ENCODE peak calls at places on chromosome 18, in five cellular contexts. One of them, this sample, is unnamed.

GRCh38 chr18:48801728-48802542 is 148.8 kb downstream of the SMAD7 start:
- DNase-seq in tibial nerve: no peak
- DNase-seq in neuronal stem cell: no peak
- DNase-seq in heart left ventricle: peak; percentile 13
- DNase-seq in ovary: peak; percentile 24
- DNase-seq in this sample: peak; percentile 62

GRCh38 chr18:11224166-11224565 is 74.8 kb upstream of the PIEZO2 start:
- DNase-seq in tibial nerve: no peak
- DNase-seq in heart left ventricle: no peak
- DNase-seq in ovary: no peak
- DNase-seq in neuronal stem cell: no peak
- DNase-seq in this sample: no peak

GRCh38 chr18:36419913-36420531 is 122.5 kb downstream of the FHOD3 start:
- DNase-seq in neuronal stem cell: no peak
- DNase-seq in heart left ventricle: no peak
- DNase-seq in ovary: no peak
- DNase-seq in tibial nerve: no peak
- DNase-seq in this sample: no peak

GRCh38 chr18:40866013-40866644 is 1088.9 kb upstream of the PIK3C3 start:
- DNase-seq in ovary: no peak
- DNase-seq in heart left ventricle: no peak
- DNase-seq in tibial nerve: no peak
- DNase-seq in neuronal stem cell: no peak
- DNase-seq in this sample: no peak

GRCh38 chr18:62768172-62768943 is 53.0 kb downstream of the PHLPP1 start:
- DNase-seq in neuronal stem cell: no peak
- DNase-seq in tibial nerve: no peak
- DNase-seq in ovary: no peak
- DNase-seq in heart left ventricle: no peak
- DNase-seq in this sample: no peak

GRCh38 chr18:33735428-33735827 is 157.4 kb downstream of the ASXL3 start:
- DNase-seq in neuronal stem cell: no peak
- DNase-seq in heart left ventricle: no peak
- DNase-seq in tibial nerve: no peak
- DNase-seq in ovary: no peak
- DNase-seq in this sample: no peak

GRCh38 chr18:10953672-10954071 is 195.7 kb downstream of the PIEZO2 start:
- DNase-seq in neuronal stem cell: no peak
- DNase-seq in heart left ventricle: no peak
- DNase-seq in tibial nerve: no peak
- DNase-seq in ovary: no peak
- DNase-seq in this sample: no peak

GRCh38 chr18:51107082-51107481 is 77.1 kb downstream of the SMAD4 start:
- DNase-seq in heart left ventricle: no peak
- DNase-seq in tibial nerve: no peak
- DNase-seq in neuronal stem cell: no peak
- DNase-seq in ovary: no peak
- DNase-seq in this sample: no peak

GRCh38 chr18:24930974-24931373 is 421.0 kb downstream of the ZNF521 start:
- DNase-seq in neuronal stem cell: no peak
- DNase-seq in heart left ventricle: no peak
- DNase-seq in ovary: no peak
- DNase-seq in tibial nerve: no peak
- DNase-seq in this sample: no peak

GRCh38 chr18:48360376-48361021 is 48.7 kb downstream of the ZBTB7C start:
- DNase-seq in tibial nerve: no peak
- DNase-seq in heart left ventricle: no peak
- DNase-seq in neuronal stem cell: no peak
- DNase-seq in ovary: no peak
- DNase-seq in this sample: no peak

GRCh38 chr18:10142496-10143160 is 228.8 kb downstream of the VAPA start:
- DNase-seq in heart left ventricle: no peak
- DNase-seq in tibial nerve: no peak
- DNase-seq in ovary: no peak
- DNase-seq in neuronal stem cell: no peak
- DNase-seq in this sample: no peak

GRCh38 chr18:68916734-68917133 is 118.9 kb downstream of the CCDC102B start:
- DNase-seq in tibial nerve: no peak
- DNase-seq in heart left ventricle: no peak
- DNase-seq in ovary: no peak
- DNase-seq in neuronal stem cell: no peak
- DNase-seq in this sample: no peak

GRCh38 chr18:21741511-21742322 is 1.1 kb downstream of the MIB1 start:
- DNase-seq in neuronal stem cell: peak; percentile 21
- DNase-seq in heart left ventricle: peak; percentile 35
- DNase-seq in ovary: peak; percentile 69
- DNase-seq in tibial nerve: no peak
- DNase-seq in this sample: peak; percentile 27

GRCh38 chr18:23964282-23965238 is 50.0 kb upstream of the TTC39C start:
- DNase-seq in tibial nerve: no peak
- DNase-seq in neuronal stem cell: no peak
- DNase-seq in heart left ventricle: no peak
- DNase-seq in ovary: no peak
- DNase-seq in this sample: no peak

GRCh38 chr18:62739911-62740310 is 24.6 kb downstream of the PHLPP1 start:
- DNase-seq in heart left ventricle: no peak
- DNase-seq in ovary: no peak
- DNase-seq in tibial nerve: no peak
- DNase-seq in neuronal stem cell: no peak
- DNase-seq in this sample: no peak

GRCh38 chr18:41905786-41906527 is 49.1 kb upstream of the PIK3C3 start:
- DNase-seq in neuronal stem cell: no peak
- DNase-seq in tibial nerve: no peak
- DNase-seq in ovary: no peak
- DNase-seq in heart left ventricle: no peak
- DNase-seq in this sample: no peak

GRCh38 chr18:79397830-79398761 is 2.4 kb downstream of the NFATC1 start:
- DNase-seq in heart left ventricle: peak; percentile 33
- DNase-seq in tibial nerve: no peak
- DNase-seq in ovary: no peak
- DNase-seq in neuronal stem cell: no peak
- DNase-seq in this sample: no peak
- H3K4me1 ChIP-seq in heart left ventricle: peaks cover 20% of the 10 kb centered on the region
- H3K4me1 ChIP-seq in tibial nerve: peaks cover 3% of the 10 kb centered on the region
- H3K4me1 ChIP-seq in ovary: peaks cover 6% of the 10 kb centered on the region
- H3K4me1 ChIP-seq in neuronal stem cell: peaks cover 7% of the 10 kb centered on the region
- H3K4me1 ChIP-seq in this sample: peaks cover 32% of the 10 kb centered on the region

DNA sequence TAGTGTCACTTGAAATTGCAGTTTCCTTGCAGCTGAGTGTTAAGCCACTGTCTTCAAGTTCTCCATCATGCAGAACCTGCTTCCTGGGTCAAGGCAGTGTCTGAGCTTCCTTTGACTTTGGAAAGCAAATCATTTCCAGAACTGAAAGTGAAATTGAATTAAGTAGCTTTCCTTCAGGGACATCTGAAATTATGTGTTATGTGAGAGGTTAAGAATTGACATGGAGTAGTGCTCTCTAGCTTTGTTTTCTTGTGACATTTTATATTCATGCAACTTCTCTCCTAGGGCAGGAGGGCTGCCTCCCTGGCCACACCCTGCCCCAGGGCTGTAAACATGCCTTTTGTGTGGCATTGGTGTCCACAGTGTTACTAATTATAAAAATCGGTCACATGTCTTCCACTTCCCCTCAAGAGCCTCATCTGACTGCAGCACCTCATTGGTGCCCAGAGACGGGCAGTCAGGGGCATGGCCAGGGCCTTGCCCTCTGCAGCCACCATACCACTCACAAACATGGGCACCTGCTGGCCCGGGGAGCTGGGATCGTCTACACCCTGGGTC is 14.4 kb downstream of the RAB12 start:
- DNase-seq in tibial nerve: no peak
- DNase-seq in neuronal stem cell: no peak
- DNase-seq in heart left ventricle: peak; percentile 76
- DNase-seq in ovary: no peak
- DNase-seq in this sample: peak; percentile 37
- H3K4me1 ChIP-seq in tibial nerve: no peaks in the 10 kb centered on the region
- H3K4me1 ChIP-seq in neuronal stem cell: no peaks in the 10 kb centered on the region
- H3K4me1 ChIP-seq in heart left ventricle: peaks cover 18% of the 10 kb centered on the region
- H3K4me1 ChIP-seq in ovary: peaks cover 15% of the 10 kb centered on the region
- H3K4me1 ChIP-seq in this sample: peaks cover 12% of the 10 kb centered on the region

DNA sequence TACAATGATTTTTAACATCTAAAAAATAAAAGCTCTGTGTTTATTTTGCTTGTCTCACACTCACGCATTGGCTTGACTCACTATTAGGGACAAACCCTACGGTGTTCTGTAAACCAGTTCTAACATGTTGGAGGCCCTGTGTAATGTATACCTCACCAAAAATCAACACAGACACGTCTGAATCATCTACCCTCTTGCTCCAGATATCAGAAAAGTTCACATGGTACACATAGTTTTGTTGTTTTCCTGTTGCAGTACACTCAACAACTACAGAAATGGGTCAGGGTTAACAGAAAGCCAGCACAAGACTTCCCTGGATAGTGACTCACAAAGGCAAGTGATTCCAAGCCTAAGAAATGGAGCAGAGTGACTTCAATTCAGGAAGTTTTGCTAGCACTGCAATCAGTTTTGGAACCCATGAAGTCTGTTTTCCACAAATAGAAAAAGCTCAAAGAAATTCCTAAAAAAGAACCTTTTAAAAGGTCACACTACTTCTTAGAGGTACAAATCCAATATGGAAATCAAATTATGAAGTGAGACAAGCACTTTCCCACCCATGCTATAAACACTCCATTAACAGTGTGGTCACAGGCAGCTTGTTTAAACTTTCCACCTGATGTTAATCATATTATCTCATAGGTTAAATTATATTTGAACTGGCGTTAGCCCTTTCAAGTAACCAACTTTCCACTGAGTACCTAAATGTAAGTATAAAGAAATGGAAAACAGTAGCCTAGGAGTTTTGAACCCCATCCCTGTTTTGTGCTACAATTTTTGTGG is 87.5 kb downstream of the GAREM1 start:
- DNase-seq in ovary: no peak
- DNase-seq in tibial nerve: no peak
- DNase-seq in heart left ventricle: no peak
- DNase-seq in neuronal stem cell: no peak
- DNase-seq in this sample: no peak
- H3K4me1 ChIP-seq in ovary: peaks cover 12% of the 10 kb centered on the region
- H3K4me1 ChIP-seq in tibial nerve: no peaks in the 10 kb centered on the region
- H3K4me1 ChIP-seq in heart left ventricle: peaks cover 17% of the 10 kb centered on the region
- H3K4me1 ChIP-seq in neuronal stem cell: no peaks in the 10 kb centered on the region
- H3K4me1 ChIP-seq in this sample: no peaks in the 10 kb centered on the region

GRCh38 chr18:3216987-3217386 is 2.8 kb downstream of the MYOM1 start:
- DNase-seq in neuronal stem cell: no peak
- DNase-seq in ovary: no peak
- DNase-seq in tibial nerve: no peak
- DNase-seq in heart left ventricle: no peak
- DNase-seq in this sample: no peak
- H3K4me1 ChIP-seq in neuronal stem cell: no peaks in the 10 kb centered on the region
- H3K4me1 ChIP-seq in ovary: no peaks in the 10 kb centered on the region
- H3K4me1 ChIP-seq in tibial nerve: no peaks in the 10 kb centered on the region
- H3K4me1 ChIP-seq in heart left ventricle: no peaks in the 10 kb centered on the region
- H3K4me1 ChIP-seq in this sample: peaks cover 4% of the 10 kb centered on the region

GRCh38 chr18:2293109-2293839 is 278.0 kb downstream of the METTL4 start:
- DNase-seq in neuronal stem cell: no peak
- DNase-seq in tibial nerve: no peak
- DNase-seq in ovary: no peak
- DNase-seq in heart left ventricle: no peak
- DNase-seq in this sample: no peak
- H3K4me1 ChIP-seq in neuronal stem cell: no peaks in the 10 kb centered on the region
- H3K4me1 ChIP-seq in tibial nerve: no peaks in the 10 kb centered on the region
- H3K4me1 ChIP-seq in ovary: no peaks in the 10 kb centered on the region
- H3K4me1 ChIP-seq in heart left ventricle: no peaks in the 10 kb centered on the region
- H3K4me1 ChIP-seq in this sample: no peaks in the 10 kb centered on the region

GRCh38 chr18:74803117-74803516 is 205.4 kb downstream of the ZNF407 start:
- DNase-seq in ovary: no peak
- DNase-seq in tibial nerve: no peak
- DNase-seq in heart left ventricle: no peak
- DNase-seq in neuronal stem cell: no peak
- DNase-seq in this sample: no peak
- H3K4me1 ChIP-seq in ovary: no peaks in the 10 kb centered on the region
- H3K4me1 ChIP-seq in tibial nerve: no peaks in the 10 kb centered on the region
- H3K4me1 ChIP-seq in heart left ventricle: no peaks in the 10 kb centered on the region
- H3K4me1 ChIP-seq in neuronal stem cell: peaks cover 2% of the 10 kb centered on the region
- H3K4me1 ChIP-seq in this sample: peaks cover 12% of the 10 kb centered on the region

This sample was measured in tibial artery.